ENCODE peak calls at places on chromosomes 2 and 18, in nine cellular contexts. N, Z, X, H, B, V, I, C and E are unnamed samples.

GRCh38 chr2:224524657-224525056 is 60.5 kb downstream of the CUL3 start:
- DNase-seq in N (no peak), Z (no peak), X (no peak), H (no peak), B (no peak), V (no peak), I (no peak), C (no peak), E (no peak)

GRCh38 chr2:237806334-237806733 is 7.8 kb downstream of the RBM44 start:
- DNase-seq in N (no peak), Z (no peak), X (no peak), H (no peak), B (no peak), V (no peak), I (no peak), C (no peak), E (no peak)

GRCh38 chr2:1730047-1730937 is 14.0 kb downstream of the PXDN start:
- DNase-seq in N (no peak), Z (no peak), X (peak), H (no peak), B (peak), V (peak), I (no peak), C (peak), E (no peak)

GRCh38 chr2:174333502-174334277 is 1.1 kb upstream of the SP9 start:
- DNase-seq in N (no peak), Z (no peak), X (no peak), H (no peak), B (peak), V (no peak), I (no peak), C (no peak), E (no peak)

GRCh38 chr2:28506112-28506511 is 10.3 kb downstream of the PLB1 start:
- DNase-seq in N (no peak), Z (no peak), X (no peak), H (no peak), B (no peak), V (no peak), I (no peak), C (no peak), E (no peak)

GRCh38 chr2:15800489-15801329 is 139.6 kb upstream of the MYCN start:
- DNase-seq in N (no peak), Z (no peak), X (no peak), H (no peak), B (peak), V (no peak), I (no peak), C (no peak), E (peak)

GRCh38 chr2:64325852-64326577 is 127.9 kb upstream of the LGALSL start:
- DNase-seq in N (no peak), Z (no peak), X (no peak), H (no peak), B (no peak), V (peak), I (no peak), C (no peak), E (no peak)

GRCh38 chr2:113167115-113167932 is 6.4 kb upstream of the PSD4 start:
- DNase-seq in N (no peak), Z (no peak), X (peak), H (peak), B (no peak), V (peak), I (no peak), C (peak), E (no peak)

GRCh38 chr2:34353498-34354113 is 754.5 kb upstream of the FAM98A start:
- DNase-seq in N (no peak), Z (no peak), X (no peak), H (no peak), B (no peak), V (no peak), I (no peak), C (no peak), E (no peak)

GRCh38 chr2:24359701-24360049 is 661 bp downstream of the ITSN2 start:
- DNase-seq in N (no peak), Z (peak), X (peak), H (peak), B (peak), V (peak), I (peak), C (peak), E (peak)

GRCh38 chr2:48043301-48043700 is 137.0 kb upstream of the FBXO11 start:
- DNase-seq in N (no peak), Z (no peak), X (no peak), H (no peak), B (no peak), V (no peak), I (no peak), C (no peak), E (no peak)

GRCh38 chr2:168565112-168565511 is 109.0 kb downstream of the CERS6 start:
- DNase-seq in N (no peak), Z (peak), X (no peak), H (no peak), B (no peak), V (no peak), I (no peak), C (no peak), E (no peak)

GRCh38 chr2:30772021-30772705 is 35.1 kb downstream of the CAPN13 start:
- DNase-seq in N (no peak), Z (no peak), X (no peak), H (no peak), B (no peak), V (no peak), I (no peak), C (no peak), E (no peak)

GRCh38 chr18:23805898-23806297 is 116.6 kb downstream of the LAMA3 start:
- DNase-seq in N (no peak), Z (no peak), X (no peak), H (no peak), B (no peak), V (no peak), I (no peak), C (no peak), E (no peak)

GRCh38 chr18:49015886-49016647 is 65.3 kb upstream of the SMAD7 start:
- DNase-seq in N (no peak), Z (no peak), X (no peak), H (no peak), B (no peak), V (no peak), I (no peak), C (peak), E (peak)

GRCh38 chr2:169069818-169070217 is 455 bp downstream of the DHRS9 start:
- DNase-seq in N (no peak), Z (no peak), X (no peak), H (no peak), B (no peak), V (no peak), I (no peak), C (no peak), E (no peak)

GRCh38 chr2:55839182-55839819 is 84.3 kb downstream of the EFEMP1 start:
- DNase-seq in N (no peak), Z (peak), X (no peak), H (peak), B (peak), V (no peak), I (no peak), C (no peak), E (no peak)

GRCh38 chr2:1717129-1717528 is 27.2 kb downstream of the PXDN start:
- DNase-seq in N (no peak), Z (peak), X (no peak), H (peak), B (no peak), V (no peak), I (no peak), C (peak), E (no peak)

GRCh38 chr18:77320960-77321559 is 71.4 kb downstream of the GALR1 start:
- DNase-seq in N (no peak), Z (no peak), X (no peak), H (no peak), B (no peak), V (no peak), I (no peak), C (no peak), E (no peak)

GRCh38 chr2:150041721-150042450 is 445.6 kb downstream of the RND3 start:
- DNase-seq in N (no peak), Z (no peak), X (no peak), H (no peak), B (no peak), V (no peak), I (no peak), C (no peak), E (no peak)

GRCh38 chr18:13253786-13254755 is 35.5 kb downstream of the LDLRAD4 start:
- DNase-seq in N (no peak), Z (no peak), X (no peak), H (no peak), B (no peak), V (no peak), I (no peak), C (no peak), E (no peak)
- TF ChIP-seq CTCF in N (no peak), Z (no peak), X (no peak), H (no peak), B (no peak), V (no peak), I (no peak), C (no peak), E (no peak)

DNA sequence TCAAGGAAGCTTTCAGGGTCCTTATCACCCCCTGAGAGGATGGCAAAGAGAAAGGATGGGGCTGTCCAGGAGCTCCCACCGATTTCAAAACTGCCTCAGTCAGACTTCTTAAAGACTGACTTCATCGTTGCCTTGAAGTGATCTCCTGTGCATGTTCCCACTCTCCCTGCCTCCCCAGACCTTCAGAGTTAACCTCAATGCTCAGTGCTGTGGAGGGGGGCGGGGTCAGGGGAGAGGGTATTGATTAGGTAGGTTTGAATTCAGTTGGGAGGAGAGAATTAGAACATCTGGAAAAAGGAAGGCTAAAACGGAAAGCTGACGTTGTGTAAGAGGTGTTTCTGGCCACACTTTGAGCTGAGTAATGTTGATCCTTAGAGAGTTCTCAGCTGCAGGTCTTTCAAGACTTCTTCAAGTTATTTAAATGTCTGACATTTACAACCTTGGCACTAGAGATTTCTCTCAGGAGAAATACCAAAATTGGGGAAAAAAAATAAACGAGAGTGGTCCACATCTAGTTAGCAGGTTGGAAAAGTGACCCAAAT is 134.8 kb upstream of the EPAS1 start:
- DNase-seq in N (no peak), Z (no peak), X (no peak), H (no peak), B (no peak), V (no peak), I (no peak), C (no peak), E (no peak)
- H3K27ac ChIP-seq in N (no peak), Z (no peak), X (no peak), H (no peak), B (no peak), V (peak), I (no peak), C (peak), E (no peak)

GRCh38 chr2:188973650-188974049 is 523 bp upstream of the COL3A1 start:
- DNase-seq in N (no peak), Z (no peak), X (no peak), H (no peak), B (no peak), V (no peak), I (no peak), C (no peak), E (no peak)
- H3K4me3 ChIP-seq in N (peak), Z (no peak), X (no peak), H (no peak), B (no peak), V (no peak), I (peak), C (peak), E (no peak)

GRCh38 chr2:177147093-177147694 is 65.4 kb upstream of the HNRNPA3 start:
- DNase-seq in N (no peak), Z (no peak), X (no peak), H (no peak), B (peak), V (no peak), I (no peak), C (no peak), E (no peak)

GRCh38 chr2:177138823-177139222 is 73.8 kb upstream of the HNRNPA3 start:
- DNase-seq in N (no peak), Z (no peak), X (no peak), H (no peak), B (no peak), V (no peak), I (no peak), C (no peak), E (no peak)

GRCh38 chr2:177148477-177149154 is 64.0 kb upstream of the HNRNPA3 start:
- DNase-seq in N (no peak), Z (peak), X (peak), H (peak), B (peak), V (peak), I (peak), C (peak), E (peak)

GRCh38 chr2:177147834-177148233 is 64.8 kb upstream of the HNRNPA3 start:
- DNase-seq in N (no peak), Z (no peak), X (no peak), H (no peak), B (peak), V (no peak), I (no peak), C (no peak), E (no peak)

GRCh38 chr2:177143444-177143843 is 69.2 kb upstream of the HNRNPA3 start:
- DNase-seq in N (no peak), Z (no peak), X (no peak), H (no peak), B (peak), V (no peak), I (no peak), C (no peak), E (no peak)
- TF ChIP-seq CTCF in N (no peak), Z (no peak), X (no peak), H (no peak), B (no peak), V (no peak), I (no peak), C (no peak), E (no peak)